ENCODE peak calls at places on chromosomes 2 and 18, in seven cellular contexts. F is HL-60; R is Ammon's horn; K is naive thymus-derived CD8-positive, alpha-beta T cell; S is activated T-cell treated with anti-CD3 and anti-CD28 coated beads, Interleukin-2, amount 50 U/mL, for 4 hours; C is posterior vena cava; B is SJSA1. U is an unnamed sample.
A peak's percentile ranks its signal among the peaks of the same experiment; 100 is the strongest.

GRCh38 chr2:147646999-147647588 is 197.7 kb upstream of the ACVR2A start:
- DNase-seq in B (no peak), R (no peak), K (no peak), C (no peak), S (no peak), F (no peak), U (no peak)

GRCh38 chr2:45814528-45814927 is 163.1 kb downstream of the PRKCE start:
- DNase-seq in K (no peak), C (no peak), B (no peak), F (no peak), R (no peak), S (no peak), U (no peak)

GRCh38 chr2:259789-260331 is 4.0 kb downstream of the SH3YL1 start:
- DNase-seq in B (no peak), R (no peak), K (no peak), S (no peak), F (no peak), C (no peak), U (no peak)

GRCh38 chr2:189142893-189143759 is 36.4 kb downstream of the COL5A2 start:
- DNase-seq in S (peak; percentile 12), B (peak; percentile 48), F (peak; percentile 10), K (peak; percentile 48), C (no peak), R (no peak), U (peak; percentile 38)

GRCh38 chr2:36653967-36654694 is 42.4 kb upstream of the VIT start:
- DNase-seq in R (no peak), F (no peak), S (no peak), C (no peak), K (no peak), B (no peak), U (no peak)

GRCh38 chr2:237434916-237435315 is 21.0 kb upstream of the COL6A3 start:
- DNase-seq in S (peak; percentile 74), B (no peak), R (peak; percentile 55), F (no peak), K (peak; percentile 63), C (no peak), U (peak; percentile 86)

GRCh38 chr2:151029406-151030157 is 232.1 kb downstream of the RBM43 start:
- DNase-seq in R (no peak), B (no peak), C (no peak), K (no peak), S (no peak), F (no peak), U (no peak)

GRCh38 chr2:96103906-96104861 is 12.2 kb downstream of the ADRA2B start:
- DNase-seq in K (no peak), R (no peak), B (no peak), S (no peak), F (peak; percentile 52), C (peak; percentile 48), U (no peak)

GRCh38 chr18:80159713-80160636 is 50.9 kb downstream of the ADNP2 start:
- DNase-seq in C (peak; percentile 79), R (no peak), B (no peak), F (no peak), S (peak; percentile 23), K (peak; percentile 44), U (no peak)